ENCODE peak calls at places on chromosomes 1 and 21, in eight cellular contexts. S is psoas muscle, W is lung, Z is kidney epithelial cell, U is bronchial epithelial cell, H is cardiac muscle cell, A is GM12878, O is foreskin fibroblast. M is an unnamed sample.

GRCh38 chr1:244231193-244231571 is 180.1 kb downstream of the ZBTB18 start:
- DNase-seq in S (peak; percentile 55), W (no peak), Z (no peak), U (peak; percentile 64), H (no peak), A (no peak), O (no peak), M (peak; percentile 8)

GRCh38 chr1:115184951-115185331 is 95.6 kb upstream of the TSPAN2 start:
- DNase-seq in S (peak; percentile 52), W (no peak), Z (peak; percentile 56), U (peak; percentile 79), H (no peak), A (no peak), O (no peak), M (peak; percentile 82)

GRCh38 chr1:59079434-59080135 is 217.3 kb upstream of the FGGY start:
- DNase-seq in S (no peak), W (no peak), Z (no peak), U (no peak), H (no peak), A (no peak), O (peak; percentile 29), M (peak; percentile 22)

GRCh38 chr21:44351535-44352252 is 1.7 kb upstream of the TRPM2 start:
- DNase-seq in S (no peak), W (no peak), Z (no peak), U (no peak), H (no peak), A (no peak), O (no peak), M (no peak)

GRCh38 chr1:87084247-87084836 is 169.9 kb downstream of the HS2ST1 start:
- DNase-seq in S (no peak), W (no peak), Z (no peak), U (peak; percentile 44), H (peak; percentile 52), A (no peak), O (no peak), M (peak; percentile 51)

GRCh38 chr1:111748618-111749337 is 6.9 kb upstream of the DDX20 start:
- DNase-seq in S (no peak), W (no peak), Z (no peak), U (no peak), H (peak; percentile 85), A (no peak), O (no peak), M (no peak)

GRCh38 chr1:2386636-2387611 is 4.4 kb downstream of the MORN1 start:
- DNase-seq in S (no peak), W (no peak), Z (no peak), U (no peak), H (no peak), A (no peak), O (no peak), M (no peak)

GRCh38 chr1:39491146-39491921 is at the start of gene BMP8A:
- DNase-seq in S (peak; percentile 67), W (peak; percentile 40), Z (no peak), U (no peak), H (peak; percentile 81), A (no peak), O (no peak), M (no peak)

GRCh38 chr1:230641900-230642262 is 400 bp upstream of the COG2 start:
- DNase-seq in S (no peak), W (no peak), Z (no peak), U (no peak), H (no peak), A (no peak), O (no peak), M (no peak)

GRCh38 chr1:86648255-86648654 is 56.1 kb upstream of the SH3GLB1 start:
- DNase-seq in S (no peak), W (no peak), Z (peak; percentile 78), U (peak; percentile 95), H (no peak), A (no peak), O (peak; percentile 66), M (peak; percentile 64)

GRCh38 chr1:209162651-209163050 is 420.9 kb upstream of the CAMK1G start:
- DNase-seq in S (no peak), W (no peak), Z (no peak), U (no peak), H (no peak), A (no peak), O (no peak), M (peak; percentile 35)

GRCh38 chr1:79353224-79353623 is 346.7 kb upstream of the ADGRL4 start:
- DNase-seq in S (no peak), W (no peak), Z (no peak), U (peak; percentile 60), H (peak; percentile 66), A (no peak), O (peak; percentile 48), M (peak; percentile 56)

GRCh38 chr1:8787218-8787617 is 30.2 kb downstream of the RERE start:
- DNase-seq in S (no peak), W (no peak), Z (no peak), U (no peak), H (no peak), A (no peak), O (no peak), M (no peak)

GRCh38 chr1:202130275-202130646 is 7.5 kb downstream of the GPR37L1 start:
- DNase-seq in S (no peak), W (no peak), Z (no peak), U (no peak), H (no peak), A (no peak), O (no peak), M (no peak)

GRCh38 chr1:218473527-218473926 is 128.4 kb downstream of the TGFB2 start:
- DNase-seq in S (no peak), W (no peak), Z (no peak), U (no peak), H (no peak), A (no peak), O (no peak), M (peak; percentile 46)

GRCh38 chr1:26723013-26723991 is 27.5 kb downstream of the ARID1A start:
- DNase-seq in S (peak; percentile 77), W (peak; percentile 82), Z (peak; percentile 81), U (peak; percentile 88), H (peak; percentile 94), A (no peak), O (peak; percentile 98), M (peak; percentile 100)

GRCh38 chr1:201126832-201127754 is at the start of gene ASCL5:
- DNase-seq in S (peak; percentile 35), W (peak; percentile 50), Z (no peak), U (peak; percentile 65), H (no peak), A (no peak), O (no peak), M (no peak)

GRCh38 chr1:11647333-11647732 is 6.9 kb downstream of the FBXO2 start:
- DNase-seq in S (no peak), W (no peak), Z (no peak), U (no peak), H (no peak), A (no peak), O (no peak), M (no peak)

GRCh38 chr1:78054559-78054958 is 8.8 kb downstream of the GIPC2 start:
- DNase-seq in S (no peak), W (no peak), Z (no peak), U (no peak), H (no peak), A (no peak), O (no peak), M (no peak)

GRCh38 chr1:74689800-74690696 is 16.5 kb upstream of the ERICH3 start:
- DNase-seq in S (no peak), W (no peak), Z (no peak), U (peak; percentile 65), H (peak; percentile 77), A (no peak), O (peak; percentile 32), M (peak; percentile 63)

GRCh38 chr1:176785810-176786209 is 322.8 kb downstream of the PAPPA2 start:
- DNase-seq in S (no peak), W (no peak), Z (no peak), U (no peak), H (peak; percentile 12), A (no peak), O (no peak), M (no peak)

GRCh38 chr1:41900611-41901444 is 17.9 kb downstream of the HIVEP3 start:
- DNase-seq in S (no peak), W (peak; percentile 22), Z (peak; percentile 74), U (peak; percentile 83), H (no peak), A (no peak), O (peak; percentile 41), M (peak; percentile 66)

DNA sequence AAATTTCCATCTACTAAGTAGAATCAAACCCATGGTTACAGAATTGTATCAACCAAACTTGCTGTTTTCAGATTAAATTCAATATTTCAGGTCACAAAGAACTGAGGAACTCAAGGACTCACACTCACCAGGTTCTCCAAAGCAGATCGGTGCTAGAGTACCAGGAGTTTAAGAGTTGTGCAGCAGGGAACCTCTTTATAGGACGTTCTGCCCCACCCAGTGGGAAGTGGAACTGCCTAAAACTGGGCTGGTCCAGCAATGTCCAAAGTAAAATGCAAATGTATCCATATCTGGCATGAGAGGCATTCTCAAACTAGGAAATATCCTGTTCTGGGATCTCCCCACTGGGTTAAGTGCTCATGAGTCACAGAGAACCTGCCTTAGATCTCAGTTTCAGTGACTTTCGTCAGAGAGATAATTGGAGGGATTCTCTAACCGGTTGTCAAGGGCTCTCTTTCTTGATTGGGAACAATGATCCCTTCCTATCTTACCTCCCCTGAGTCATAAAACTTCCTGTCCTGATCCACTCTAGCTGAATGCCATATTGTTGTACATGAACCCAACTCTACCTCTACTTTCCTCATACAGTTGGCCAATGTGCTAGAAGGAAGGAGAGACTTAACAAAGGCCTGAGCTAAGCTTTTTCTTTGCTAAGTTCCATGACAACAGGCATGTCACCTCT is at the start of gene SPRR2D:
- DNase-seq in S (no peak), W (no peak), Z (no peak), U (peak; percentile 68), H (no peak), A (no peak), O (no peak), M (no peak)
- H3K4me3 ChIP-seq in S (no peak within 1 kb of the TSS), W (no peak within 1 kb of the TSS), Z (no peak within 1 kb of the TSS), U (no peak within 1 kb of the TSS), H (no peak within 1 kb of the TSS), A (no peak within 1 kb of the TSS), O (no peak within 1 kb of the TSS), M (no peak within 1 kb of the TSS)

DNA sequence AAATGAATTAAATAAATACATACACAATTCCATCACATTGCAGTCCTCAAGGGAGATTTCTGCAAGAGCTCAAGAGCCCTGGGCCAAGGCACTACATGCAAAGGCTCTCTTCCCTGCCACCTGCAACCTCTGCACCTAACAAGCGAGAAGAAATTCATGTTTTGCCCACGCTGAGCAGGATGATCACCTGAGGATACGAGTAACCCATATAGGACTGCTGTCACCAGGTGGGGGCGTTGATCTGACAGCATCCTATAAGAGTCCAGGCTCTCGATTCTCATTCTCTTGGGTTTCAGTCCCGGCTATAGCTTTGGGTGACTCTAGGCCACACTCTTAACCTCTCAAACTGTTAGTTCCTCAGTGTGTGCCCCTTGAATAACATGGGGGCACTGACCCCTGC is 18.7 kb upstream of the SPOCD1 start:
- DNase-seq in S (no peak), W (no peak), Z (no peak), U (no peak), H (no peak), A (no peak), O (no peak), M (no peak)
- TF ChIP-seq CTCF in S (no peak), W (no peak), Z (no peak), U (no peak), H (no peak), A (peak; percentile 28), O (no peak), M (no peak)

GRCh38 chr21:14522689-14523088 is 23.4 kb downstream of the SAMSN1 start:
- DNase-seq in S (no peak), W (no peak), Z (no peak), U (no peak), H (no peak), A (no peak), O (no peak), M (no peak)
- H3K4me3 ChIP-seq in S (no peak overlapping the region), W (no peak overlapping the region), Z (no peak overlapping the region), U (no peak overlapping the region), H (no peak overlapping the region), A (no peak overlapping the region), O (no peak overlapping the region), M (no peak overlapping the region)

GRCh38 chr21:39390212-39390765 is 41.4 kb upstream of the HMGN1 start:
- DNase-seq in S (no peak), W (no peak), Z (no peak), U (no peak), H (peak; percentile 45), A (no peak), O (no peak), M (no peak)
- TF ChIP-seq CTCF in S (no peak), W (no peak), Z (no peak), U (no peak), H (no peak), A (no peak), O (no peak), M (no peak)